ENCODE peak calls at places on chromosomes 5 and 9, in six cellular contexts. One of them, this sample, is unnamed.

GRCh38 chr9:87875839-87876545 is 6.7 kb upstream of the SPATA31E1 start:
- DNase-seq in aorta: no peak
- DNase-seq in NCI-H510A treated with DMSO at 0.1 percent for 48 hours: no peak
- DNase-seq in lung: no peak
- DNase-seq in Calu3: no peak
- DNase-seq in EL: no peak
- DNase-seq in this sample: peak

GRCh38 chr9:91795500-91796241 is 154.4 kb downstream of the ROR2 start:
- DNase-seq in aorta: no peak
- DNase-seq in NCI-H510A treated with DMSO at 0.1 percent for 48 hours: no peak
- DNase-seq in lung: no peak
- DNase-seq in Calu3: no peak
- DNase-seq in EL: peak
- DNase-seq in this sample: no peak

GRCh38 chr5:138488481-138488945 is 23.2 kb downstream of the EGR1 start:
- DNase-seq in aorta: no peak
- DNase-seq in NCI-H510A treated with DMSO at 0.1 percent for 48 hours: no peak
- DNase-seq in lung: no peak
- DNase-seq in Calu3: no peak
- DNase-seq in EL: peak
- DNase-seq in this sample: no peak

GRCh38 chr9:84947412-84947972 is 278.0 kb downstream of the NTRK2 start:
- DNase-seq in aorta: no peak
- DNase-seq in NCI-H510A treated with DMSO at 0.1 percent for 48 hours: no peak
- DNase-seq in lung: no peak
- DNase-seq in Calu3: peak
- DNase-seq in EL: no peak
- DNase-seq in this sample: no peak

GRCh38 chr9:88187631-88188030 is 49.4 kb upstream of the SPATA31C2 start:
- DNase-seq in aorta: no peak
- DNase-seq in NCI-H510A treated with DMSO at 0.1 percent for 48 hours: no peak
- DNase-seq in lung: no peak
- DNase-seq in Calu3: no peak
- DNase-seq in EL: no peak
- DNase-seq in this sample: no peak

GRCh38 chr5:141940695-141941271 is 17.1 kb downstream of the DELE1 start:
- DNase-seq in aorta: peak
- DNase-seq in NCI-H510A treated with DMSO at 0.1 percent for 48 hours: no peak
- DNase-seq in lung: no peak
- DNase-seq in Calu3: no peak
- DNase-seq in EL: peak
- DNase-seq in this sample: no peak

GRCh38 chr5:35598707-35599370 is 18.8 kb upstream of the SPEF2 start:
- DNase-seq in aorta: no peak
- DNase-seq in NCI-H510A treated with DMSO at 0.1 percent for 48 hours: no peak
- DNase-seq in lung: no peak
- DNase-seq in Calu3: peak
- DNase-seq in EL: peak
- DNase-seq in this sample: no peak

GRCh38 chr9:137320555-137321384 is 18.7 kb upstream of the NRARP start:
- DNase-seq in aorta: peak
- DNase-seq in NCI-H510A treated with DMSO at 0.1 percent for 48 hours: no peak
- DNase-seq in lung: no peak
- DNase-seq in Calu3: no peak
- DNase-seq in EL: no peak
- DNase-seq in this sample: no peak